ENCODE peak calls at places on chromosomes 5 and 9, in ten cellular contexts. I is glutamatergic neuron; G is AG08395; W is left lobe of liver; V is substantia nigra; L is stimulated activated CD4-positive, alpha-beta T cell treated with anti-CD3 and anti-CD28 coated beads, Interleukin-12 subunit alpha, Interleukin-12 subunit beta, amount 100 ng/mL, for 4 hours; K is Right ventricle myocardium inferior; B is NCI-H69; F is iPS-NIHi11; Q is IMR-90. S is an unnamed sample.

GRCh38 chr9:8694983-8695588 is 895.5 kb upstream of the DMAC1 start:
- DNase-seq in F (no peak), V (no peak), K (no peak), G (no peak), B (peak), L (no peak), I (peak), W (no peak), Q (no peak), S (no peak)

GRCh38 chr9:125241863-125242739 is 958 bp upstream of the HSPA5 start:
- DNase-seq in K (peak), L (no peak), F (peak), G (peak), B (peak), Q (no peak), I (peak), W (no peak), V (no peak), S (peak)

GRCh38 chr9:113228130-113228665 is 6.9 kb downstream of the SLC31A1 start:
- DNase-seq in F (no peak), K (no peak), W (no peak), I (no peak), B (no peak), V (no peak), G (no peak), Q (no peak), L (no peak), S (no peak)

GRCh38 chr5:123371575-123372179 is 51.5 kb downstream of the CEP120 start:
- DNase-seq in Q (peak), V (peak), I (peak), F (peak), G (peak), B (peak), W (no peak), K (peak), L (peak), S (no peak)

GRCh38 chr9:103755441-103755840 is 338.7 kb upstream of the SMC2 start:
- DNase-seq in Q (no peak), V (no peak), I (no peak), K (no peak), F (no peak), G (no peak), B (no peak), W (no peak), L (no peak), S (no peak)

GRCh38 chr5:431001-431710 is 11.8 kb upstream of the EXOC3 start:
- DNase-seq in W (no peak), I (peak), V (no peak), F (peak), G (peak), Q (peak), K (no peak), L (peak), B (peak), S (peak)

GRCh38 chr5:39376293-39376714 is 12.0 kb upstream of the C9 start:
- DNase-seq in V (no peak), F (peak), B (peak), Q (peak), I (peak), L (peak), G (peak), W (no peak), K (no peak), S (peak)

GRCh38 chr9:132214027-132214622 is 52.3 kb downstream of the NTNG2 start:
- DNase-seq in G (peak), K (no peak), V (peak), Q (peak), F (peak), L (no peak), W (no peak), I (peak), B (peak), S (no peak)

GRCh38 chr5:137629646-137630045 is 106.2 kb downstream of the KLHL3 start:
- DNase-seq in V (no peak), G (peak), B (peak), Q (peak), W (no peak), F (peak), L (no peak), I (no peak), K (no peak), S (peak)

GRCh38 chr9:129473523-129474244 is 147.2 kb downstream of the C9orf50 start:
- DNase-seq in F (no peak), Q (peak), K (peak), B (peak), L (no peak), W (no peak), I (no peak), G (peak), V (no peak), S (peak)

GRCh38 chr5:178460598-178461425 is 129.4 kb downstream of the COL23A1 start:
- DNase-seq in V (peak), W (peak), G (peak), Q (peak), L (peak), B (peak), I (peak), F (peak), K (peak), S (peak)

GRCh38 chr5:144144956-144145751 is 25.3 kb downstream of the YIPF5 start:
- DNase-seq in F (no peak), K (no peak), G (no peak), V (no peak), Q (no peak), B (peak), W (no peak), L (no peak), I (no peak), S (no peak)

GRCh38 chr5:89595065-89595464 is 712.1 kb upstream of the MEF2C start:
- DNase-seq in L (no peak), G (peak), K (no peak), I (no peak), Q (no peak), F (no peak), W (no peak), V (no peak), B (no peak), S (peak)

GRCh38 chr5:170380361-170380951 is 8.7 kb downstream of the KCNMB1 start:
- DNase-seq in B (peak), Q (no peak), G (no peak), W (no peak), L (no peak), F (no peak), I (no peak), K (no peak), V (no peak), S (no peak)

S was measured in OCI-M1.